ENCODE peak calls at places on chromosomes 5 and 9, in four cellular contexts. M, X, H and A are unnamed samples.

GRCh38 chr5:178460598-178461425 is 129.4 kb downstream of the COL23A1 start:
- DNase-seq in M (peak), X (no peak), H (peak), A (no peak)

GRCh38 chr5:154858972-154859950 is 834 bp downstream of the CNOT8 start:
- DNase-seq in M (no peak), H (no peak), X (no peak), A (no peak)

GRCh38 chr5:93601433-93602175 is 18.6 kb downstream of the NR2F1 start:
- DNase-seq in H (no peak), M (no peak), X (no peak), A (no peak)

GRCh38 chr5:125140855-125141254 is 394.4 kb upstream of the ZNF608 start:
- DNase-seq in X (no peak), H (no peak), M (no peak), A (peak)

GRCh38 chr9:72415163-72415562 is 50.2 kb upstream of the ZFAND5 start:
- DNase-seq in H (no peak), X (no peak), M (no peak), A (no peak)

GRCh38 chr5:111360173-111360572 is 136.0 kb downstream of the CAMK4 start:
- DNase-seq in H (no peak), X (no peak), M (no peak), A (no peak)

GRCh38 chr5:41465493-41466171 is 44.8 kb downstream of the PLCXD3 start:
- DNase-seq in X (no peak), H (no peak), M (no peak), A (no peak)

GRCh38 chr5:128671861-128672414 is 133.9 kb upstream of the FBN2 start:
- DNase-seq in H (no peak), M (no peak), X (no peak), A (no peak)

GRCh38 chr5:54312499-54312898 is 2.1 kb upstream of the ARL15 start:
- DNase-seq in M (no peak), X (no peak), H (no peak), A (no peak)

GRCh38 chr9:104232781-104233341 is 138.8 kb downstream of the SMC2 start:
- DNase-seq in X (peak), H (no peak), M (no peak), A (no peak)

GRCh38 chr9:20191239-20191840 is 402.5 kb upstream of the SLC24A2 start:
- DNase-seq in H (no peak), X (no peak), M (no peak), A (no peak)

GRCh38 chr9:15837079-15837679 is 284.3 kb downstream of the CCDC171 start:
- DNase-seq in X (peak), H (no peak), M (no peak), A (peak)

GRCh38 chr5:91281409-91281808 is 101.7 kb downstream of the ARRDC3 start:
- DNase-seq in H (no peak), M (no peak), X (peak), A (peak)

GRCh38 chr9:37187713-37188439 is 67.5 kb downstream of the ZCCHC7 start:
- DNase-seq in X (no peak), M (no peak), H (no peak), A (no peak)

GRCh38 chr5:52801329-52801728 is 13.6 kb downstream of the ITGA1 start:
- DNase-seq in M (no peak), H (no peak), X (no peak), A (no peak)

GRCh38 chr9:124562328-124562727 is 55.1 kb upstream of the NR5A1 start:
- DNase-seq in X (no peak), H (peak), M (no peak), A (no peak)

GRCh38 chr9:83235524-83235923 is 172.6 kb upstream of the RASEF start:
- DNase-seq in X (no peak), H (no peak), M (no peak), A (no peak)

GRCh38 chr9:33765411-33765810 is 29.9 kb upstream of the PRSS3 start:
- DNase-seq in X (no peak), M (no peak), H (no peak), A (no peak)

GRCh38 chr9:100583019-100583802 is 5.3 kb downstream of the CAVIN4 start:
- DNase-seq in M (no peak), H (no peak), X (no peak), A (no peak)

GRCh38 chr5:109805882-109806281 is 116.2 kb downstream of the MAN2A1 start:
- DNase-seq in M (no peak), H (no peak), X (no peak), A (no peak)

GRCh38 chr5:127796207-127796606 is 93.0 kb downstream of the CCDC192 start:
- DNase-seq in H (no peak), X (no peak), M (no peak), A (no peak)

GRCh38 chr5:55234171-55234700 is 828 bp upstream of the CCNO start:
- DNase-seq in H (no peak), X (peak), M (no peak), A (no peak)

GRCh38 chr5:139634028-139634325 is 14.2 kb upstream of the CXXC5 start:
- DNase-seq in M (no peak), X (no peak), H (no peak), A (no peak)

GRCh38 chr9:99052849-99053715 is 51.8 kb upstream of the TGFBR1 start:
- DNase-seq in X (no peak), M (no peak), H (no peak), A (no peak)

GRCh38 chr9:113695901-113696300 is 180.2 kb upstream of the ZNF618 start:
- DNase-seq in X (no peak), H (no peak), M (no peak), A (no peak)

GRCh38 chr5:4628645-4629385 is 511.3 kb upstream of the ADAMTS16 start:
- DNase-seq in H (no peak), M (no peak), X (no peak), A (no peak)

GRCh38 chr9:93965830-93966577 is 10.8 kb upstream of the BARX1 start:
- DNase-seq in H (no peak), X (no peak), M (no peak), A (no peak)

GRCh38 chr5:151022511-151023018 is 2.2 kb downstream of the GPX3 start:
- DNase-seq in H (no peak), M (peak), X (no peak), A (no peak)

GRCh38 chr9:84710701-84711397 is 41.3 kb downstream of the NTRK2 start:
- DNase-seq in M (no peak), X (no peak), H (no peak), A (no peak)

GRCh38 chr9:13281356-13282016 is 2.0 kb upstream of the MPDZ start:
- DNase-seq in M (no peak), H (no peak), X (no peak), A (no peak)

DNA sequence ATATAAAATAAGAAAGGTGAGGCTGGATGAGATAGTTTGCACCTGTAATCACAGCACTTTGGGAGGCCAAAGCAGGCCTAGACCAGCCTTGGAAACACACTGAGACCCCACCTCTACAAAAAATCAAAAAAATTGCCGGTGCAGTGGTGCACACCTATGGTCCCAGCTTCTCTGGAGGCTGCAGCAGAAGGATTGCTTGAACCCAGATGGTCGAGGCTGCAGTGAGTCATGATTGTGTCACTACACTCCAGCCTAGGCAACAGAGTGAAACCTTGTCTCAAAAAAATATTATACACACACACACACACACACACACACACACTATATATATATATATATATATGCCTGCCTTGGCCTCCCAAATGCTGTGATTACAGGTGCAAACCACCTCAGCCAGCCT is 1.3 kb downstream of the SLC35D2 start:
- DNase-seq in X (no peak), M (no peak), H (no peak), A (no peak)
- H3K4me3 ChIP-seq in X (peak), M (peak), H (no peak), A (no peak)

GRCh38 chr5:143404416-143405062 is 1.1 kb upstream of the NR3C1 start:
- DNase-seq in X (peak), M (peak), H (peak), A (peak)
- H3K4me3 ChIP-seq in X (peak), M (peak), H (peak), A (peak)

GRCh38 chr5:174421408-174421805 is 303.0 kb upstream of the MSX2 start:
- DNase-seq in X (no peak), H (no peak), M (no peak), A (no peak)

GRCh38 chr5:174425964-174426290 is 298.5 kb upstream of the MSX2 start:
- DNase-seq in M (no peak), X (no peak), H (no peak), A (no peak)

GRCh38 chr5:174425271-174425963 is 299.0 kb upstream of the MSX2 start:
- DNase-seq in H (no peak), M (no peak), X (no peak), A (no peak)

GRCh38 chr5:174424219-174425053 is 299.9 kb upstream of the MSX2 start:
- DNase-seq in X (no peak), H (no peak), M (no peak), A (no peak)

GRCh38 chr5:174423538-174423937 is 300.8 kb upstream of the MSX2 start:
- DNase-seq in H (no peak), X (no peak), M (no peak), A (no peak)
- H3K4me3 ChIP-seq in H (no peak), X (no peak), M (no peak), A (no peak)

GRCh38 chr5:27475063-27475462 is 436.7 kb upstream of the CDH9 start:
- DNase-seq in M (no peak), H (no peak), X (no peak), A (no peak)

GRCh38 chr5:27473300-27474053 is 435.1 kb upstream of the CDH9 start:
- DNase-seq in M (no peak), X (no peak), H (no peak), A (no peak)

GRCh38 chr5:27472875-27473274 is 434.5 kb upstream of the CDH9 start:
- DNase-seq in M (no peak), X (no peak), H (no peak), A (no peak)

GRCh38 chr5:27474395-27474794 is 436.0 kb upstream of the CDH9 start:
- DNase-seq in X (no peak), H (no peak), M (no peak), A (no peak)

GRCh38 chr5:27474054-27474323 is 435.6 kb upstream of the CDH9 start:
- DNase-seq in H (no peak), X (no peak), M (no peak), A (no peak)
- H3K4me3 ChIP-seq in H (no peak), X (no peak), M (no peak), A (peak)

DNA sequence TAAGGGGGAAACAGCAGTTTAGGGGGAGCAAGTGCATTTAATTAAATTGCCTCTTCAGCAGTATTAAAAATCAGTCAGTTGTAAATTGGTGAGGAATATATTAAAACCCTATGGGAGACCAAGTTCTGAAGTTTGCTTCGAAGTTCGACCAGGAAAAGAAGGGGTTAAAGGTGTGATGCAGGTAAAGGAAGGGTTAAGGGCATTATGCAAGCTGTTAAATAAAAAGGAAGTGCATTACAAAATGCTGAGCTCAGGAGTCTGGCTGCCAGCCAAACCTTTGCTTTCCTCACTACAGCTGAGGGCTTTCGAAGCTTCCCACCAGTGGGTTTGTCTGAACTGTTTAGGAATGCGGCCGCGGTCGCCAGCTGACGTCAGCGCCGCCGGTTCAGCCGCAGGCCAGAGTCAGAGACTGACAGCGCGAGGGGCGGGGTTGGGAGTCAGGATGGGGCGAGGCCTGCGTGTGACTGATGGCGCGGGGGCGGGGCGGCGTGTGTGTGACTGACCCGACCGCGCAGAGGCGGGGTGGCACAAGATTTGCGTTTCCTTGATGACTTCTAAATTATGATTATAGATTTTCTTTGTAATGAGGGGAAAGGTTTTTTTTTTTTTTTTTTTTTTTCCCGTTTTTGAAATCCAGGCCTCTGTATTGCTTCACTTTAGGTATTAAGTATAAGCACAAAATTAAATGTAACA is 76.6 kb downstream of the ZSWIM6 start:
- DNase-seq in H (peak), M (peak), X (peak), A (peak)
- H3K4me3 ChIP-seq in H (no peak), M (peak), X (peak), A (no peak)

DNA sequence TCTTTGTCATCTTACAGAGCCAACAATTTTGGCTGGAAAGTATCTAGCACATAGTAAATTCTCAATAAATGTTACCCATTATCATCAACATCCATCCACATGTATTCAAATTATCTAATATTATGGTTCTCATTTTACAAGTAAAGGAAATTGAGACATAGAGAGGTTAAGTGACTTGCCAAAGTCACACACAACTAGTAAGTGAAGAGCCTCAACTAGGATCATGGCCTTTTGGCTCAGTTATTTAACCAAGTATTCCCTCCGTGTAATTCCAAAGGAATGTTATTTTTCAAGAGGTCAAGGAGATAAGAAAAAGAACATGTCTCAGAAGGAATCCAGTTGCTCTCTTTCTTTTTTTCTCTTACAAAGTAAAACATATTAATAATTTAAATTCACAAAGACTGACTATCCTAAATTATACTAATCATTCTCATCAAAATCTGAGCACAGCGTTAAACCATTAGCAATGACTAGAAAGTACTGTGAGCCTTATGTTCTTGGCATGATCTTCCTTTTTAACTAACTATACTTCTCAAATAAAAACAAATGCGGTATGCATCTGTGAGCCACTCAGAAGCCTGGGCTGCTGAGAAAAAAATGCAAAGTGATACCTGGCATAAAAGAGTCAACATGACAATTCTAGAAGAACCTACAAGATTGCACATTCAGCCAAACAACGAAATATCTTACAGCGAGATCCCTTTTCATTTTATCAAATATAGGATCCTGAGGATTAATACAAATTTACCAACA is 350.9 kb downstream of the GLIS3 start:
- DNase-seq in H (no peak), X (no peak), M (no peak), A (no peak)
- H3K4me3 ChIP-seq in H (no peak), X (no peak), M (no peak), A (no peak)

DNA sequence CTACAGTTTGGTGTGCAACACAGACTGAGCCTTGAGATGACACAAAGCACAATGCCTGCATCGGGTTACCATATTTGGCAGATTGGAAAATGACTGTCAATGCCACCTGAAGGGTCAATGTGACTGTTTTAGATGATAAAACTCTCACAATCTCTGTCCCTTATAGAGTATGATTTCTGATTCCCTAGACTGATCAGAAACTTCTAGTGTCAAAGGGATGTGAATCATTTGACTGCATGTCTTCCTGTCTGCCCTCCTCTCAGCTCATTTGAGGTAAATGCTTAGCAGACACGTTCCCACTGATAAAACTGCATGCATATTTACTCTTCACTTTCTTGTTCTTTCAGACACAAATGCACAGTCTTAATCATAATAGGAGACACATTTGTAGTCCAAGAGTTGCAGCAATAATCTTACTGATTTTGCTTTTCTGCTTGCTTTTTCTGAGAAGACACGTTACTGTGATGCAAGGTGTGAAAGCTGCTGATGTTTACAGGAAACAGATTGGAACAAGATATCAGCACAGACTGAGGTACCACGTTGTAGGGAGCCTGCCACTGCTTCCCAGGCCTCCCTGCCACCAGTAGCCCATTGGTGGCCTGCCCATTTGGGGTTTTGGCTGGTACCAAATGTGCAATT is 77.8 kb downstream of the GCNT4 start:
- DNase-seq in H (no peak), M (no peak), X (no peak), A (no peak)
- H3K4me3 ChIP-seq in H (no peak), M (no peak), X (no peak), A (no peak)

GRCh38 chr9:135714242-135715055 is 12.5 kb downstream of the KCNT1 start:
- DNase-seq in M (no peak), X (no peak), H (no peak), A (no peak)
- H3K4me3 ChIP-seq in M (no peak), X (no peak), H (no peak), A (no peak)